ENCODE peak calls at places on chromosomes 7 and 10, in four cellular contexts. Y is HepG2, D is GM12878, M is H1. L is an unnamed sample.

GRCh38 chr10:112510384-112510783 is 63.4 kb downstream of the VTI1A start:
- DNase-seq in Y (no peak), D (no peak), M (no peak), L (no peak)

GRCh38 chr10:26211781-26212444 is 4.7 kb upstream of the GAD2 start:
- DNase-seq in Y (no peak), D (no peak), M (peak), L (no peak)

GRCh38 chr7:116570306-116570705 is 45.5 kb downstream of the CAV1 start:
- DNase-seq in Y (no peak), M (no peak), D (no peak), L (no peak)

GRCh38 chr10:76031099-76031498 is 599.7 kb downstream of the LRMDA start:
- DNase-seq in Y (no peak), D (no peak), M (no peak), L (no peak)

GRCh38 chr7:109101332-109101731 is 531.7 kb downstream of the DNAJB9 start:
- DNase-seq in D (no peak), M (no peak), Y (no peak), L (no peak)

GRCh38 chr7:4797858-4798705 is 22.7 kb downstream of the AP5Z1 start:
- DNase-seq in Y (peak), M (peak), D (no peak), L (peak)

GRCh38 chr7:22983257-22983855 is 30.6 kb downstream of the HYCC1 start:
- DNase-seq in D (no peak), M (no peak), Y (no peak), L (no peak)

GRCh38 chr10:69902835-69903535 is 101.3 kb downstream of the COL13A1 start:
- DNase-seq in Y (no peak), M (no peak), D (no peak), L (no peak)

DNA sequence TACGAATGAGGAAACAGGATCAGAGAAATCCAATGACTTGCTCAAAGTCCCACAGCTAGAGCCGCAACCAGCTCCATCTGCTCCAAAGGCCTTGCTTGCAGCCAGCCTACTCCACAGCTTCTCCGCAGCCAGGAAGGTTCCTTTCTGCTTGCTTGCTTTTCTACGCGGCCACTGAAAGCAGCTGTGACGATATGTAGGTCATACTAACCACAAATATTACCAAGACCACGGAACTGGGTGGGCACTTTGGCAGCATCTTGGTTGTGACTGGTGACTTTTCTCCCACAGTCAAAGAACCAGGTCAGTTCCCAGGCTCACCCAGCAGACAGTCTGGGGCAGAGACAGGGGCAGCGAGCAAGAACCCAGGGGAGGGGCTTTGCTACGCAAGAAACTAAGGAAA is 86.4 kb downstream of the FAM53B start:
- DNase-seq in M (no peak), Y (no peak), D (peak), L (no peak)
- TF ChIP-seq SUZ12 in M (no peak), Y (no peak), D (no peak), L (no peak)

GRCh38 chr10:45488365-45488764 is 114.3 kb downstream of the ALOX5 start:
- DNase-seq in D (no peak), M (no peak), Y (no peak), L (no peak)

GRCh38 chr10:45483002-45483401 is 109.0 kb downstream of the ALOX5 start:
- DNase-seq in M (no peak), D (no peak), Y (no peak), L (no peak)

GRCh38 chr10:45490277-45490676 is 116.3 kb downstream of the ALOX5 start:
- DNase-seq in M (no peak), D (no peak), Y (no peak), L (no peak)

GRCh38 chr10:45491061-45491460 is 117.0 kb downstream of the ALOX5 start:
- DNase-seq in Y (no peak), M (no peak), D (no peak), L (no peak)

DNA sequence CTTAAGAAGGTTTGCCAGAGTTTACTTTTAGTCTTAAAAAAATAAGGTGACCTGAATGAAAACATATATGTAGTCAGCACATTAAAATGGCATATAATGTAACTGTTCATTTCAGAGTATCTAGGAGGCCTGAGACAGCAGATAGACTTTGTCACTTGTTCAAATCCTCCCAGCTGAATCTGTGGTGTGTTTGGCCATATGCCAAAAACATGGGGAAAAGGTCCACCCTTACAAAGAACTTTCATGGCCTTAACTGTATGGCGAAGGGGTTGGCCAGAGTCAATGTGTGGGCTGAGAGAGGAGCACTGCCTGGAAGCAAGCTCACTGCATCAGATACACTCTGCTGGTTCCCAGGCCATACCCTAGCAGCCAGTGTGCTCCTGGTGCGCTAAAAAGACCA is 113.7 kb downstream of the ALOX5 start:
- DNase-seq in D (no peak), M (no peak), Y (no peak), L (no peak)
- TF ChIP-seq ZNF274 in D (no peak), M (no peak), Y (no peak), L (no peak)

DNA sequence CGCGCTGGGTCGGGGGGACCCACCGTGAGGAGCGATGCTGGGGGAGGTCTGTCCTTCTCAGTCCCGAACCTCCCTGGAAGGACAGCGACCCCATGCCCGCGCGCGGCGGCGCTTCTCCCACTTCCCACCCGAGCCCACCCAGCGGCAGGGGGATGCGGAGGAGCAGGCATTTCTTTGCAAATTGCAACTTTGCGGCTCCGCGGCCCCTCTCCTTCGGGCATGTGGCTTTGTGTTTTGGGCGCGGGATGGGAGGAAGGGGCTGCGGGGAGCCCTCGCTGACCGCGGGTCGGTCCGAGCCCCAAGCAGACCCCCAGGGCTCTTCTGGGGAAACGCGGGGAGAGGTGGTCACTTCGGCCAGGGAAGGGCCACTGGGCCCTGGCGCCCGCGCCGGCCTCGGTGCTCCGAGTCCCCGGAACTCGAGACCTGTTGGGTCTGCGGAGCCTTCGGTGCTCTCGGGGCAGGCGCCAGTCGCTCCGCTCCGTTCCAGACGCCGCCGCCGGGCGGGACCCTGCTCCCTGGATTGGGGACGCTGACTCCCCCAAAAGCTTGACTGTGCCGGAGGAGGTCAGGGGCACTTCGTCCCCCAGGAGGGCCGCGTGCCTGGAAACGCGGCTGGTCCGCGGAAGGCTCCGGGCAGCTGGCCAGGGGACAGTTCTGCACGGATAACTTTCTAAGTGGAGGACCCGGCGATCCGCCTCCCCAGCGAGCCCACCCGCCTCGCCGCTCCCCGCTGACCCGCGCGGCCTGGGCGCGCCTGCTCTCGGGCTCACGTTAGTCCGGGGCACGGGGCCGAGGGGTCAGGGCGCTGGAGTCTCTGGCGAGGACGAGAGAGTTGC is 164.2 kb upstream of the DPP6 start:
- DNase-seq in Y (no peak), D (no peak), M (peak), L (no peak)
- TF ChIP-seq SUZ12 in Y (no peak), D (no peak), M (peak), L (peak)

DNA sequence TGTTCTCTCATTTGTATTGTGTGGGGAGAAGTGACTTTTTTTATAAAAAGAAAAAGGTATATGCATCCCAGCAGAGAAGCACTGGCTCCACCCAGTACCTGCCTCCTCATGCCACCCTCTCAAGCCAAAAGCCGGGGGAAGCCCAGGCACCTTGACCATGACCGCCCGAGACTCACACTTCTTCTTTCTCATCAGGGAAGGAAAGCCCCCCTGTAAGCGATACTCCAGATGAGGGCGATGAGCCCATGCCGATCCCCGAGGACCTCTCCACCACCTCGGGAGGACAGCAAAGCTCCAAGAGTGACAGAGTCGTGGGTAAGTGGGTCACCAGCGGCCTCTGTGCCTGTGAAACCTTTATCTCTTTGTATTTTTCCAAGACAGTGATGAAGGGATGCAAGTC is 22.9 kb downstream of the IKZF1 start:
- DNase-seq in M (no peak), Y (no peak), D (no peak), L (no peak)
- TF ChIP-seq ZNF274 in M (no peak), Y (no peak), D (no peak), L (no peak)

GRCh38 chr7:46160861-46161260 is 239.8 kb upstream of the IGFBP3 start:
- DNase-seq in D (no peak), Y (no peak), M (no peak), L (no peak)
- TF ChIP-seq SUZ12 in D (no peak), Y (no peak), M (no peak), L (no peak)

GRCh38 chr10:30057421-30057841 is 2.0 kb downstream of the JCAD start:
- DNase-seq in D (no peak), Y (no peak), M (no peak), L (no peak)

GRCh38 chr10:30056767-30057355 is 2.5 kb downstream of the JCAD start:
- DNase-seq in D (no peak), M (no peak), Y (no peak), L (peak)

GRCh38 chr10:30058111-30058510 is 1.3 kb downstream of the JCAD start:
- DNase-seq in Y (no peak), M (no peak), D (no peak), L (no peak)

GRCh38 chr10:30059209-30060107 is at the start of gene JCAD:
- DNase-seq in D (no peak), M (peak), Y (no peak), L (peak)

GRCh38 chr10:30058570-30059132 is 735 bp downstream of the JCAD start:
- DNase-seq in Y (no peak), D (no peak), M (peak), L (no peak)
- TF ChIP-seq ZNF274 in Y (no peak), D (no peak), M (no peak), L (no peak)

GRCh38 chr7:139915301-139915863 is 86.3 kb downstream of the TBXAS1 start:
- DNase-seq in D (no peak), Y (no peak), M (no peak), L (no peak)

GRCh38 chr7:139914306-139914747 is 85.3 kb downstream of the TBXAS1 start:
- DNase-seq in D (no peak), M (no peak), Y (no peak), L (no peak)

GRCh38 chr7:139916717-139917395 is 87.8 kb downstream of the TBXAS1 start:
- DNase-seq in Y (no peak), D (peak), M (no peak), L (no peak)

GRCh38 chr7:139914861-139915300 is 85.8 kb downstream of the TBXAS1 start:
- DNase-seq in Y (no peak), M (no peak), D (no peak), L (no peak)

GRCh38 chr7:139915864-139916716 is 87.0 kb downstream of the TBXAS1 start:
- DNase-seq in M (no peak), D (peak), Y (no peak), L (no peak)
- TF ChIP-seq SUZ12 in M (no peak), D (no peak), Y (no peak), L (no peak)

GRCh38 chr7:102042016-102042656 is 224.7 kb downstream of the CUX1 start:
- DNase-seq in Y (peak), D (no peak), M (no peak), L (no peak)

GRCh38 chr7:102044641-102044983 is 227.2 kb downstream of the CUX1 start:
- DNase-seq in M (no peak), Y (no peak), D (no peak), L (no peak)

GRCh38 chr7:102036958-102037357 is 219.5 kb downstream of the CUX1 start:
- DNase-seq in Y (no peak), M (no peak), D (no peak), L (no peak)

GRCh38 chr7:102039706-102040105 is 222.3 kb downstream of the CUX1 start:
- DNase-seq in Y (no peak), D (no peak), M (no peak), L (no peak)

DNA sequence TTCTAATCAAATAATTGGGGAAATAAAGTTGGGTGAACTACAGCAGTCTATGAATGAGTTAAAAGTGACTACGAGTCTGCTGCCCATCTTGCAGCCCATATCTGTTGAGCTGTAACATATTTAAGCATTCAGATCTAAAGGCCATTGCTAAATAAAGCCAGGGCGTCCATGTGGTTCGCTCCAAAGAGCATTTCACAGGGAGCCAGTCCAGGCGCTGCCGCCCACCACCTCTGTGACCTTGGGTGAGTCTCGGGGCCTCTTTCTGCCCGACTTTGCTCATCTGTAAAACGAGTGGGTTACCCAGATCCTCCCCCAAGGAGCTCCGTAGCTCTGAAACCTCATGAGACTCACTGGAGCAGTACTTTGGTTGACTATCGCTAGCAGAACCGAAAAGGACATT is 223.1 kb downstream of the CUX1 start:
- DNase-seq in D (no peak), Y (no peak), M (no peak), L (no peak)
- TF ChIP-seq ZNF274 in D (no peak), Y (no peak), M (no peak), L (no peak)

DNA sequence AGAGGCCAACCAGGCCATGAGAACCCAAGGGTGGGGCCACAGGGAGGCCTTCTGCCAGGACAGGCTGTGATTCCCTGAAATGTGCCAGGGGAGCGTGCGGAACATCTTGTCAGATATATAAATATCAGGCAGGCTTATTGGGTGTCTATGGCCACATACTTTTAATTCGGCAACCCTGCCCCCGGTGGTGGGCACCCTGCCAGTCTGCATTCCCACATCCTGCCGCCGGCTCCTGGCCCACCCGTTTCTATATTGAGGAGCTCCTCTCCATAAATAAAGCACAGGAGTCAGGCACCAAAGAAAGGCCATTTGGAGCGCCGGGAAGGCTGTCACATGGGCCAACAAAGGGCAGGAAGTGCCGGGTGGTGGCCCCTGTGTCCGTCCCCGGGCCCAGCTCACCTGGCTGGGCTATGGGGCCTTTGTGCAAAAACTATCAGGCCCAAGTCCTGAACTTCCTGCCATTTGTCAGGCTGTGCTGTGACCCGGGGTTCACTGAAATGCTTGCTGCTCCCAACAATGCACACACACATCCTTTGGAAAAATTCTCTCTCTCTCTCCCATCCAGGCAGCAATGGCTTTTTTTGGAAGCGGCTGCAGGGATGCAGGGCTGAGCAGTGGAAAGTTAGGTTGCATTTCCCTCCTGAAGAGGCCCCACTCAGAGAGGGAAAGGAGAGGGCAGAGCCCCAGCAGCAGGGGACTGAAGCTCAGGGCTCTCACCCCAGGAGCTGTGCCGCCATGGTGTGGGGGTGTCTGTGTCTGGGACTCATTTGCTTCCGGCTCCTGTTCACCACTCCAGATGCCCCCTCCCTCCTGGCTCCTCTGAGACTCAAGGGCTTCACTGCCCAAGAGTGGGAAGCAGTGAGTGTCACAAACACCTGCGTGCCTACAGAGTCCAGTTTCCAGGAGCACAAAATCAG is 25.1 kb upstream of the PODXL start:
- DNase-seq in M (peak), D (no peak), Y (no peak), L (no peak)
- TF ChIP-seq SUZ12 in M (no peak), D (no peak), Y (no peak), L (no peak)